ENCODE peak calls at places on chromosome 3, in four cellular contexts. S is NCI-H2081; T is cardiac muscle cell; R is naive thymus-derived CD4-positive, alpha-beta T cell. H is an unnamed sample.

GRCh38 chr3:134072881-134073582 is 43.3 kb upstream of the SLCO2A1 start:
- DNase-seq in R (no peak), S (no peak), T (no peak), H (no peak)

GRCh38 chr3:117547956-117548550 is 838.5 kb downstream of the TUSC7 start:
- DNase-seq in R (no peak), T (peak; percentile 57), S (no peak), H (no peak)

GRCh38 chr3:195181781-195182469 is 89.0 kb downstream of the XXYLT1 start:
- DNase-seq in T (no peak), S (no peak), R (no peak), H (no peak)

GRCh38 chr3:77247817-77248216 is 207.9 kb downstream of the ROBO2 start:
- DNase-seq in R (no peak), S (no peak), T (no peak), H (no peak)

GRCh38 chr3:40476478-40477470 is at the start of gene ZNF619:
- DNase-seq in S (peak; percentile 0), T (peak; percentile 80), R (peak; percentile 47), H (peak; percentile 45)

GRCh38 chr3:188085596-188086560 is 68.1 kb upstream of the LPP start:
- DNase-seq in S (no peak), T (no peak), R (no peak), H (no peak)

GRCh38 chr3:190131329-190131728 is 10.6 kb upstream of the P3H2 start:
- DNase-seq in S (no peak), T (peak; percentile 81), R (no peak), H (no peak)

GRCh38 chr3:114338651-114339357 is 45.0 kb downstream of the TIGIT start:
- DNase-seq in S (no peak), R (no peak), T (no peak), H (no peak)

GRCh38 chr3:52232279-52233107 is 6.5 kb downstream of the TWF2 start:
- DNase-seq in R (peak; percentile 57), T (no peak), S (no peak), H (no peak)

GRCh38 chr3:192816274-192816853 is 89.0 kb upstream of the FGF12 start:
- DNase-seq in S (peak; percentile 65), T (peak; percentile 74), R (peak; percentile 24), H (no peak)